ENCODE peak calls at places on chromosome 1, in eight cellular contexts. N is ACHN; T is T-cell; F is MV-4-11; L is Right ventricle myocardium superior; U is amniotic epithelial cell; O is activated CD8-positive, alpha-beta memory T cell treated with anti-CD3 and anti-CD28 coated beads, Interleukin-2, amount 10 ng/mL, durations not matched to agents 7 days and 5 days; R is stimulated activated CD8-positive, alpha-beta memory T cell treated with anti-CD3 and anti-CD28 coated beads, Interleukin-7, amount 100 ng/mL, for 48 hours. B is an unnamed sample.

GRCh38 chr1:205012416-205013140 is 30.4 kb upstream of the CNTN2 start:
- DNase-seq in F (no peak), R (no peak), T (no peak), O (no peak), N (no peak), L (no peak), U (no peak), B (no peak)

GRCh38 chr1:119554188-119554587 is 47.2 kb downstream of the HSD3B1 start:
- DNase-seq in F (no peak), U (peak; percentile 89), O (no peak), T (no peak), R (no peak), N (no peak), L (no peak), B (peak; percentile 3)

GRCh38 chr1:66938618-66939017 is 13.8 kb downstream of the MIER1 start:
- DNase-seq in U (peak; percentile 42), F (peak; percentile 58), N (peak; percentile 29), O (no peak), R (no peak), T (no peak), L (no peak), B (no peak)

GRCh38 chr1:201841265-201841912 is 12.4 kb downstream of the IPO9 start:
- DNase-seq in F (peak; percentile 7), N (no peak), U (no peak), O (no peak), T (no peak), L (no peak), R (no peak), B (no peak)

GRCh38 chr1:217590598-217590997 is 40.3 kb downstream of the GPATCH2 start:
- DNase-seq in O (no peak), L (no peak), F (no peak), N (peak; percentile 2), R (no peak), U (no peak), T (no peak), B (no peak)

GRCh38 chr1:41509270-41509671 is 24.8 kb upstream of the EDN2 start:
- DNase-seq in F (peak; percentile 20), O (no peak), T (no peak), R (no peak), N (no peak), L (no peak), U (no peak), B (no peak)

GRCh38 chr1:97461782-97462181 is 459.1 kb downstream of the DPYD start:
- DNase-seq in R (no peak), N (no peak), T (no peak), F (peak; percentile 71), U (no peak), O (no peak), L (no peak), B (no peak)

GRCh38 chr1:41802532-41803501 is 115.9 kb downstream of the HIVEP3 start:
- DNase-seq in N (no peak), U (no peak), O (peak; percentile 69), L (peak; percentile 88), F (peak; percentile 99), R (no peak), T (no peak), B (no peak)

GRCh38 chr1:183824295-183824694 is 19.4 kb downstream of the RGL1 start:
- DNase-seq in O (no peak), U (no peak), T (no peak), F (peak; percentile 15), N (no peak), R (no peak), L (no peak), B (no peak)

GRCh38 chr1:93758842-93759515 is 77.3 kb upstream of the BCAR3 start:
- DNase-seq in N (no peak), O (peak; percentile 84), R (peak; percentile 32), T (no peak), U (peak; percentile 91), L (peak; percentile 48), F (peak; percentile 98), B (no peak)

GRCh38 chr1:226349801-226350503 is 41.0 kb upstream of the LIN9 start:
- DNase-seq in U (no peak), N (no peak), L (no peak), O (no peak), T (no peak), R (no peak), F (no peak), B (no peak)

GRCh38 chr1:43563779-43564616 is 33.3 kb downstream of the PTPRF start:
- DNase-seq in T (no peak), O (no peak), R (no peak), N (no peak), F (no peak), U (no peak), L (no peak), B (no peak)

GRCh38 chr1:31651025-31651424 is 6.3 kb upstream of the PEF1 start:
- DNase-seq in L (no peak), U (no peak), T (no peak), O (no peak), N (no peak), R (no peak), F (no peak), B (no peak)

GRCh38 chr1:56200446-56200845 is 378.9 kb downstream of the PLPP3 start:
- DNase-seq in T (no peak), U (no peak), R (no peak), N (no peak), O (no peak), L (peak; percentile 31), F (no peak), B (no peak)

GRCh38 chr1:19043579-19044443 is 87.3 kb upstream of the IFFO2 start:
- DNase-seq in L (no peak), R (no peak), F (no peak), T (no peak), U (no peak), N (no peak), O (no peak), B (no peak)

GRCh38 chr1:155934933-155935590 is 849 bp upstream of the KHDC4 start:
- DNase-seq in O (no peak), L (peak; percentile 43), T (no peak), R (no peak), F (peak; percentile 29), U (no peak), N (peak; percentile 75), B (no peak)